ENCODE peak calls at places on chromosomes 7 and 10, in four cellular contexts. I is iPS DF 6.9, S is left ventricle myocardium inferior, F is mucosa of descending colon. W is an unnamed sample. For H3K9me3, the result is how much of the 10 kb centered on the place peaks cover.

GRCh38 chr7:95632609-95633008 is 36.3 kb upstream of the PDK4 start:
- DNase-seq in F (no peak), I (no peak), S (no peak), W (no peak)

GRCh38 chr10:118286051-118286838 is 55.9 kb downstream of the FAM204A start:
- DNase-seq in I (no peak), S (no peak), F (no peak), W (no peak)

GRCh38 chr10:125823663-125824251 is 411 bp downstream of the BCCIP start:
- DNase-seq in S (no peak), F (no peak), I (no peak), W (no peak)

GRCh38 chr7:93758621-93759020 is 131.9 kb downstream of the TFPI2 start:
- DNase-seq in I (no peak), S (no peak), F (no peak), W (no peak)

GRCh38 chr10:28280652-28281051 is 22.2 kb downstream of the MPP7 start:
- DNase-seq in F (no peak), S (no peak), I (no peak), W (no peak)

GRCh38 chr10:98331888-98332287 is 63.9 kb upstream of the LOXL4 start:
- DNase-seq in I (no peak), F (no peak), S (no peak), W (peak)

GRCh38 chr7:93189235-93189634 is 37.0 kb downstream of the HEPACAM2 start:
- DNase-seq in S (no peak), I (no peak), F (no peak), W (no peak)

GRCh38 chr7:156000601-156001396 is 188.5 kb upstream of the SHH start:
- DNase-seq in S (no peak), I (no peak), F (no peak), W (no peak)

GRCh38 chr7:96285579-96285978 is 36.3 kb downstream of the SLC25A13 start:
- DNase-seq in F (no peak), I (no peak), S (no peak), W (no peak)

GRCh38 chr7:90720970-90721768 is 125.0 kb downstream of the CDK14 start:
- DNase-seq in S (no peak), I (no peak), F (no peak), W (no peak)

GRCh38 chr7:127530148-127530547 is 55.2 kb downstream of the GCC1 start:
- DNase-seq in F (no peak), I (no peak), S (no peak), W (no peak)

GRCh38 chr7:132991615-132992587 is 90.0 kb downstream of the CHCHD3 start:
- DNase-seq in F (no peak), I (no peak), S (no peak), W (no peak)

GRCh38 chr7:142796501-142797341 is 26.0 kb downstream of the PRSS2 start:
- DNase-seq in F (no peak), I (no peak), S (no peak), W (no peak)

GRCh38 chr7:12161146-12161545 is 49.9 kb upstream of the TMEM106B start:
- DNase-seq in I (no peak), F (no peak), S (no peak), W (no peak)

GRCh38 chr7:43470110-43470509 is 112.8 kb upstream of the STK17A start:
- DNase-seq in I (no peak), S (no peak), F (no peak), W (no peak)

GRCh38 chr10:3172081-3172445 is 519 bp downstream of the PITRM1 start:
- DNase-seq in F (no peak), I (no peak), S (no peak), W (no peak)

GRCh38 chr10:71597821-71598498 is 121.6 kb downstream of the C10orf105 start:
- DNase-seq in S (peak), F (peak), I (no peak), W (no peak)

GRCh38 chr7:35722054-35722849 is 27.3 kb upstream of the HERPUD2 start:
- DNase-seq in F (no peak), S (no peak), I (no peak), W (no peak)

DNA sequence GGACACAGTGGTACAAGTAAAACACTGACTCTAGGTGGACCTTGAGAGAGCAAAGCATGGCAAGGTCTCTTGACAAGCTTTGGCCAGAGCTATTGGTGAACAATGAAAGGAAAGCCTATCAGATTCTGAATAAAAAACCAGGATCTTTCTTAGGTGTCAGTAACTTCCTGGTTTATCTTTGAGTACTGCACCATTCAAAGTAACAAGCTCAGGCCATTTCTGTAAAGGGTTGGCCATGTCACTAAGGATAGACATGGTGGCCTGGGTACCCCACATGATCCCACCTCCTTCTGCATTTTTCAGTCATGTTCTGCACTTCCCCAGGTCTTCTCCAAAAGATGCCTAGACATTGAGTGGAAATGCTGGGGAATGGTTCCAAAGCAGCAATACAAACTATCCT is 242.1 kb downstream of the ARHGAP12 start:
- DNase-seq in S (no peak), I (no peak), F (no peak), W (no peak)
- H3K9me3 ChIP-seq in S (half or more), I (under half), F (under half), W (under half)

GRCh38 chr7:6706666-6707407 is at the start of gene ZNF12:
- DNase-seq in I (peak), S (peak), F (peak), W (peak)
- H3K9me3 ChIP-seq in I (under half), S (under half), F (under half), W (under half)

DNA sequence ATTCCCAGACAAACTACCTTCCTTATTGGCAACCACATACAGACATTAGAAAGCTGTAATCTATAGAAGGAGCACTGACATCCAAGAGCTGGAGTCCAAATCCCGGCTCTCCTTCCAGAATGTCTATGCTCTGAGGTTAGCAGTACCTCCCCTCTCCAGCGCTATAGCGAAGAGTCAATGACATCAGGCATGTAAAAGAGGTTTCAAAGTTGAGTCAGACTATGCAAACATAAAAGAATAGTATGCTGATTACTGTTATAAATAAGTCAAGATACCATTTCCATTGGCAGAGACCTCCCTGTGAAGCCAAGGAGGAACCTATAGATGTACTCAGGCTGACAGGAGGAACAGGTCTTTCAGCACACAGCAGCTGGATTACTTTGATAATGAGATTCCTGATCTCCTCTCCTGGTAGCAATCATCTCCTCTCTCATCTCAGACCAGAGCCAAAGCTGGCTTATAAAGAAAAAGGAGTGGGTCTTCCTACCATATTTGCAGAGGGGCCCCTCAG is 103.9 kb upstream of the EFCAB10 start:
- DNase-seq in I (no peak), S (no peak), F (no peak), W (no peak)
- H3K9me3 ChIP-seq in I (under half), S (under half), F (under half), W (under half)

DNA sequence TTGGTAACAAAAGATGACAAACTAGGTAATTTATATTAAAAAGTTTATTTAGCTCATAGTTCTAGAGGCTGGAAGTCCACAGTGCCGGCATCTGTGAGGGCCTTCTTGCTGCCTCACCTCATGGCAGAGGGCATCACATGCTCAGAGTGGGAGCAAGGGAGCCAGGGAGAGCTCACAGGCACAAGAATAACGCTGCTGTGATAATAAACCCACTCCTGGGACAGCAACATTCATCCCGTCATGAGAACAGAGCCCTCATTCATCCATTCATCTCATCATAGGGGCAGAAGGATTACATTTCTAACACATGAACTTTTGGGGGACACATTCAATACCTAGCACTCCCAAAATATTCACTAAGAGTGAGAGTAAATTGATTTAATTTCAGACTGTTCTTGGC is 170.6 kb upstream of the AKR1E2 start:
- DNase-seq in I (no peak), S (no peak), F (no peak), W (no peak)
- H3K9me3 ChIP-seq in I (under half), S (under half), F (under half), W (under half)

GRCh38 chr7:56537952-56538351 is 421.7 kb upstream of the NUPR2 start:
- DNase-seq in F (no peak), S (peak), I (no peak), W (no peak)

GRCh38 chr7:56537477-56537876 is 421.3 kb upstream of the NUPR2 start:
- DNase-seq in I (no peak), S (no peak), F (no peak), W (no peak)

DNA sequence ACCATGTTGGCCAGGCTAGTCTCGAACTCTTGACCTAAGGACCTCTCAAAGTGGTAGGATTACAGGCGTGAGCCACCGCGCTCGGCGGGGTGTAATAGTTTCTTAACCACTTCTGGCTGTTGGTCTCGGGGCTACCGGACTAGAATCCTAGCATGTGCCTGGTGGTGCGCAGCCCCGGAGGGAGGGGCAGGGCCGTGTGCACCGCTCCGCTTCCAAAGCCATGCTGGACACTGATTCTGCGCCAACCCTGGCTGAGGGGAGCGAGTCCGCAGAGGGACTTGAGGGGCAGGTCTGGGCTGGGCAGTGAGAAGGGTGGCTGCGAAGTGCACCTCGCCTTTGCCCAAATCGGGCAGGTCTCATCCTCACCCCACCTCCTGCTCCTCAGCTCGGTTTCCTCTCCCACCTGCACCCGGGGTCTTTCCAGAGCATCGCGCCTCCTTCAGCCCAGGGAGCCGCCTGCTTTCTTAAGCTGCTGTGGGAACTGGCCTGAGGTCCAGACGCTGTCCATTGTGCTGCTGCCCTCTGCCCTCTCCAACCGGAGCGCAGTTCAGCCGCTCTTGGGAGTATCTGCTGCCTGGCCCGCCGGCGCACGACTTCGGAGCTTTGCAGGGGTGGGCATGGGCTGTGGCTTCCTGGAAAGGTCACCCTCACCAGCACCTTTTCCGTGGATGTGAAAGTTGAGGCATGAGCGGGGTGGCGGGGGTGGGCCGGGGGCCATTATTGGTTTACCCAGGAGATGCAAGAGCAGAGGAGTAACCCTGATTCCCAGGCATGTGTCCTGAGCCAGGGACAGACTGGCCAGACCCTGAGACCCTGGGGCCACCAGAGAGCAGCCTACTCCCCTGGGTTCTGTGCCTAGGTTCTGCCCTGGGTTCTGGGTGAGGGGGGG is 422.6 kb upstream of the NUPR2 start:
- DNase-seq in S (no peak), F (no peak), I (no peak), W (no peak)
- H3K9me3 ChIP-seq in S (half or more), F (half or more), I (under half), W (under half)

GRCh38 chr10:133618851-133619250 is 7.7 kb downstream of the FRG2B start:
- DNase-seq in S (no peak), F (no peak), I (no peak), W (no peak)
- H3K9me3 ChIP-seq in S (under half), F (under half), I (under half), W (under half)

GRCh38 chr7:57425239-57425944 is 24.6 kb upstream of the ZNF716 start:
- DNase-seq in I (no peak), S (no peak), F (no peak), W (no peak)

GRCh38 chr7:57425969-57426628 is 23.9 kb upstream of the ZNF716 start:
- DNase-seq in F (no peak), S (no peak), I (no peak), W (no peak)

GRCh38 chr7:57426629-57427003 is 23.4 kb upstream of the ZNF716 start:
- DNase-seq in I (no peak), F (no peak), S (no peak), W (no peak)

GRCh38 chr7:57427594-57427993 is 22.4 kb upstream of the ZNF716 start:
- DNase-seq in I (no peak), F (no peak), S (no peak), W (no peak)

GRCh38 chr7:57427146-57427545 is 22.8 kb upstream of the ZNF716 start:
- DNase-seq in F (no peak), I (no peak), S (no peak), W (no peak)
- H3K9me3 ChIP-seq in F (half or more), I (under half), S (under half), W (under half)